ENCODE peak calls at places on chromosomes 4 and X, in four cellular contexts. One of them, this sample, is unnamed.
A peak's percentile ranks its signal among the peaks of the same experiment; 100 is the strongest.

GRCh38 chr4:121951570-121952110 is at the start of gene TRPC3:
- DNase-seq in activated CD4-positive, alpha-beta T cell treated with anti-CD3 and anti-CD28 coated beads for 24 hours: peak; percentile 11
- DNase-seq in activated T-cell treated with anti-CD3 and anti-CD28 coated beads, Interleukin-2, amount 50 U/mL, for 72 hours: peak; percentile 57
- DNase-seq in stimulated activated CD4-positive, alpha-beta T cell treated with anti-CD3 and anti-CD28 coated beads, Interleukin-1b, Interleukin-23, amount 100 ng/mL, for 48 hours: peak; percentile 33
- DNase-seq in this sample: no peak

GRCh38 chr4:14878681-14879080 is 123.6 kb upstream of the CPEB2 start:
- DNase-seq in activated T-cell treated with anti-CD3 and anti-CD28 coated beads, Interleukin-2, amount 50 U/mL, for 72 hours: no peak
- DNase-seq in activated CD4-positive, alpha-beta T cell treated with anti-CD3 and anti-CD28 coated beads for 24 hours: no peak
- DNase-seq in stimulated activated CD4-positive, alpha-beta T cell treated with anti-CD3 and anti-CD28 coated beads, Interleukin-1b, Interleukin-23, amount 100 ng/mL, for 48 hours: no peak
- DNase-seq in this sample: no peak

GRCh38 chr4:130486186-130486585 is 1390.2 kb downstream of the C4orf33 start:
- DNase-seq in activated T-cell treated with anti-CD3 and anti-CD28 coated beads, Interleukin-2, amount 50 U/mL, for 72 hours: no peak
- DNase-seq in stimulated activated CD4-positive, alpha-beta T cell treated with anti-CD3 and anti-CD28 coated beads, Interleukin-1b, Interleukin-23, amount 100 ng/mL, for 48 hours: no peak
- DNase-seq in activated CD4-positive, alpha-beta T cell treated with anti-CD3 and anti-CD28 coated beads for 24 hours: no peak
- DNase-seq in this sample: no peak

GRCh38 chr4:77734928-77735327 is 84.2 kb downstream of the CNOT6L start:
- DNase-seq in stimulated activated CD4-positive, alpha-beta T cell treated with anti-CD3 and anti-CD28 coated beads, Interleukin-1b, Interleukin-23, amount 100 ng/mL, for 48 hours: peak; percentile 30
- DNase-seq in activated T-cell treated with anti-CD3 and anti-CD28 coated beads, Interleukin-2, amount 50 U/mL, for 72 hours: peak; percentile 37
- DNase-seq in activated CD4-positive, alpha-beta T cell treated with anti-CD3 and anti-CD28 coated beads for 24 hours: no peak
- DNase-seq in this sample: no peak

GRCh38 chr4:138438608-138439007 is 196.5 kb upstream of the SLC7A11 start:
- DNase-seq in activated CD4-positive, alpha-beta T cell treated with anti-CD3 and anti-CD28 coated beads for 24 hours: no peak
- DNase-seq in stimulated activated CD4-positive, alpha-beta T cell treated with anti-CD3 and anti-CD28 coated beads, Interleukin-1b, Interleukin-23, amount 100 ng/mL, for 48 hours: no peak
- DNase-seq in activated T-cell treated with anti-CD3 and anti-CD28 coated beads, Interleukin-2, amount 50 U/mL, for 72 hours: no peak
- DNase-seq in this sample: no peak

GRCh38 chr4:15906024-15906443 is 32.5 kb downstream of the FGFBP1 start:
- DNase-seq in activated CD4-positive, alpha-beta T cell treated with anti-CD3 and anti-CD28 coated beads for 24 hours: no peak
- DNase-seq in stimulated activated CD4-positive, alpha-beta T cell treated with anti-CD3 and anti-CD28 coated beads, Interleukin-1b, Interleukin-23, amount 100 ng/mL, for 48 hours: peak; percentile 39
- DNase-seq in activated T-cell treated with anti-CD3 and anti-CD28 coated beads, Interleukin-2, amount 50 U/mL, for 72 hours: no peak
- DNase-seq in this sample: peak; percentile 79

GRCh38 chrX:7372843-7373525 is 225.0 kb upstream of the PUDP start:
- DNase-seq in activated T-cell treated with anti-CD3 and anti-CD28 coated beads, Interleukin-2, amount 50 U/mL, for 72 hours: no peak
- DNase-seq in stimulated activated CD4-positive, alpha-beta T cell treated with anti-CD3 and anti-CD28 coated beads, Interleukin-1b, Interleukin-23, amount 100 ng/mL, for 48 hours: no peak
- DNase-seq in activated CD4-positive, alpha-beta T cell treated with anti-CD3 and anti-CD28 coated beads for 24 hours: no peak
- DNase-seq in this sample: no peak

GRCh38 chr4:69858683-69859082 is 1.3 kb downstream of the SULT1E1 start:
- DNase-seq in activated T-cell treated with anti-CD3 and anti-CD28 coated beads, Interleukin-2, amount 50 U/mL, for 72 hours: no peak
- DNase-seq in stimulated activated CD4-positive, alpha-beta T cell treated with anti-CD3 and anti-CD28 coated beads, Interleukin-1b, Interleukin-23, amount 100 ng/mL, for 48 hours: no peak
- DNase-seq in activated CD4-positive, alpha-beta T cell treated with anti-CD3 and anti-CD28 coated beads for 24 hours: no peak
- DNase-seq in this sample: no peak

GRCh38 chr4:71206763-71207162 is 132.1 kb upstream of the SLC4A4 start:
- DNase-seq in stimulated activated CD4-positive, alpha-beta T cell treated with anti-CD3 and anti-CD28 coated beads, Interleukin-1b, Interleukin-23, amount 100 ng/mL, for 48 hours: no peak
- DNase-seq in activated T-cell treated with anti-CD3 and anti-CD28 coated beads, Interleukin-2, amount 50 U/mL, for 72 hours: no peak
- DNase-seq in activated CD4-positive, alpha-beta T cell treated with anti-CD3 and anti-CD28 coated beads for 24 hours: no peak
- DNase-seq in this sample: no peak

GRCh38 chrX:104318330-104319009 is 63.7 kb upstream of the ESX1 start:
- DNase-seq in stimulated activated CD4-positive, alpha-beta T cell treated with anti-CD3 and anti-CD28 coated beads, Interleukin-1b, Interleukin-23, amount 100 ng/mL, for 48 hours: no peak
- DNase-seq in activated CD4-positive, alpha-beta T cell treated with anti-CD3 and anti-CD28 coated beads for 24 hours: no peak
- DNase-seq in activated T-cell treated with anti-CD3 and anti-CD28 coated beads, Interleukin-2, amount 50 U/mL, for 72 hours: no peak
- DNase-seq in this sample: no peak